ENCODE peak calls at places on chromosome 1, in six cellular contexts. One of them, this sample, is unnamed.

GRCh38 chr1:215263636-215264035 is 181.1 kb downstream of the KCNK2 start:
- DNase-seq in mesenchymal stem cell: no peak
- DNase-seq in IMR-90: no peak
- DNase-seq in H1: no peak
- DNase-seq in neuronal stem cell: no peak
- DNase-seq in trophoblast cell: no peak
- DNase-seq in this sample: no peak

GRCh38 chr1:215479567-215479966 is 87.5 kb upstream of the KCTD3 start:
- DNase-seq in mesenchymal stem cell: no peak
- DNase-seq in IMR-90: no peak
- DNase-seq in H1: no peak
- DNase-seq in neuronal stem cell: no peak
- DNase-seq in trophoblast cell: no peak
- DNase-seq in this sample: no peak

GRCh38 chr1:78340006-78340405 is 150.8 kb upstream of the PTGFR start:
- DNase-seq in mesenchymal stem cell: peak
- DNase-seq in IMR-90: peak
- DNase-seq in H1: no peak
- DNase-seq in neuronal stem cell: no peak
- DNase-seq in trophoblast cell: peak
- DNase-seq in this sample: no peak

GRCh38 chr1:200535605-200536004 is 84.9 kb downstream of the KIF14 start:
- DNase-seq in mesenchymal stem cell: no peak
- DNase-seq in IMR-90: no peak
- DNase-seq in H1: no peak
- DNase-seq in neuronal stem cell: no peak
- DNase-seq in trophoblast cell: peak
- DNase-seq in this sample: peak

GRCh38 chr1:177585492-177586220 is 384.2 kb downstream of the SEC16B start:
- DNase-seq in mesenchymal stem cell: no peak
- DNase-seq in IMR-90: no peak
- DNase-seq in H1: no peak
- DNase-seq in neuronal stem cell: no peak
- DNase-seq in trophoblast cell: peak
- DNase-seq in this sample: no peak

GRCh38 chr1:18927082-18927653 is 24.8 kb upstream of the ALDH4A1 start:
- DNase-seq in mesenchymal stem cell: no peak
- DNase-seq in IMR-90: no peak
- DNase-seq in H1: no peak
- DNase-seq in neuronal stem cell: no peak
- DNase-seq in trophoblast cell: no peak
- DNase-seq in this sample: no peak

GRCh38 chr1:19250629-19251304 is 557 bp downstream of the EMC1 start:
- DNase-seq in mesenchymal stem cell: peak
- DNase-seq in IMR-90: no peak
- DNase-seq in H1: no peak
- DNase-seq in neuronal stem cell: peak
- DNase-seq in trophoblast cell: no peak
- DNase-seq in this sample: peak

GRCh38 chr1:211928222-211928856 is 97.8 kb upstream of the LPGAT1 start:
- DNase-seq in mesenchymal stem cell: peak
- DNase-seq in IMR-90: no peak
- DNase-seq in H1: peak
- DNase-seq in neuronal stem cell: no peak
- DNase-seq in trophoblast cell: peak
- DNase-seq in this sample: no peak

GRCh38 chr1:196180847-196181593 is 427.2 kb downstream of the KCNT2 start:
- DNase-seq in mesenchymal stem cell: peak
- DNase-seq in IMR-90: peak
- DNase-seq in H1: peak
- DNase-seq in neuronal stem cell: no peak
- DNase-seq in trophoblast cell: no peak
- DNase-seq in this sample: peak

GRCh38 chr1:24363994-24364393 is 44.8 kb downstream of the GRHL3 start:
- DNase-seq in mesenchymal stem cell: no peak
- DNase-seq in IMR-90: no peak
- DNase-seq in H1: no peak
- DNase-seq in neuronal stem cell: no peak
- DNase-seq in trophoblast cell: no peak
- DNase-seq in this sample: no peak

GRCh38 chr1:92623187-92623778 is 136.6 kb upstream of the GFI1 start:
- DNase-seq in mesenchymal stem cell: peak
- DNase-seq in IMR-90: peak
- DNase-seq in H1: no peak
- DNase-seq in neuronal stem cell: no peak
- DNase-seq in trophoblast cell: peak
- DNase-seq in this sample: no peak

GRCh38 chr1:12244078-12244477 is 14.2 kb downstream of the VPS13D start:
- DNase-seq in mesenchymal stem cell: peak
- DNase-seq in IMR-90: no peak
- DNase-seq in H1: no peak
- DNase-seq in neuronal stem cell: no peak
- DNase-seq in trophoblast cell: no peak
- DNase-seq in this sample: peak

GRCh38 chr1:201250326-201251011 is 32.8 kb upstream of the PKP1 start:
- DNase-seq in mesenchymal stem cell: no peak
- DNase-seq in IMR-90: no peak
- DNase-seq in H1: no peak
- DNase-seq in neuronal stem cell: no peak
- DNase-seq in trophoblast cell: no peak
- DNase-seq in this sample: no peak

GRCh38 chr1:180239145-180240096 is 9.4 kb downstream of the LHX4 start:
- DNase-seq in mesenchymal stem cell: no peak
- DNase-seq in IMR-90: no peak
- DNase-seq in H1: no peak
- DNase-seq in neuronal stem cell: no peak
- DNase-seq in trophoblast cell: no peak
- DNase-seq in this sample: peak

DNA sequence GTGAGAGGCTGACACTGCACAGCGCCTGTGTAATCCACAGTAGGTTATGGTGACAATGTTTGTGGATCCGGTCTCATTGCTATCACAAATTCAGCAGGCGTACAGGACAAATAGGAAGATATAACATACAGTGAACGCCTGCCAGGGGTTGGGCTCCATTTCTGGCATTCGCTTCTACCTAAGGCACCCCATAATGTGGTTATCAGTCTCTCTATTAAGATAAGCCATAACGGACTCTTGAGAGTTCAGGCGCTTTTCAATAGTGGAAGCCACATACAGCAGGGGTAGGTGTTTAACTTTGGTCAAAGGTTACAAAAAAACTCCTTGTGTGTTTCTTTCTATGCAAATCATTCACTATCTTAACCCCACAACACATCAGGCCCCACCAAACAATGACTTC is 72.8 kb downstream of the SIPA1L2 start:
- DNase-seq in mesenchymal stem cell: no peak
- DNase-seq in IMR-90: no peak
- DNase-seq in H1: no peak
- DNase-seq in neuronal stem cell: no peak
- DNase-seq in trophoblast cell: no peak
- DNase-seq in this sample: peak
- H2BK120ac ChIP-seq in mesenchymal stem cell: no peak
- H2BK120ac ChIP-seq in IMR-90: no peak
- H2BK120ac ChIP-seq in H1: no peak
- H2BK120ac ChIP-seq in neuronal stem cell: no peak
- H2BK120ac ChIP-seq in trophoblast cell: no peak
- H2BK120ac ChIP-seq in this sample: peak

DNA sequence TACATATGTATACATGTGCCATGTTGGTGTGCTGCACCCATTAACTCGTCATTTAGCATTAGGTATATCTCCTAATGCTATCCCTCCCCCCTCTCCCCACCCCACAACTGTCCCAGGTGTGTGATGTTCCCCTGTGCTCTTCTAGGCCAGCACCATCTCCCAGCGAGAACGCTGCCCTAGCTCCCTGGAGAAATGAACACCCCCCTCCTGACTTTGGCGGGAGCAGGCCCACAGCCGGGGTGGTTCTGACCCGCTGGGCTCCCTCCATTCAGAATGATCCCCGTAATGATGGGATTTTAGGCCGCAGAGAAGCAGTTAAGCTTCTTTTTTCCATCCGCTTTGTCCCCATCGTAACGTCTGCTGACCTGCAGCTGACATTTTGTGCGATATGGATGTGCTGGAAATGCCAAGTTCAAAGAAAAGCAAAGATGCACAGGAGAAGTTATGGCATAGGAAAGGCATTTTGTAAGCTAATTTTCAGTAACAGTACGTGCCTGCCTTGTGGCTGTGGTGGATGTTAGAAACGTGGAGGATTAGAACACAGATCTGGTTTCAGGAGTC is 39.3 kb downstream of the ELK4 start:
- DNase-seq in mesenchymal stem cell: no peak
- DNase-seq in IMR-90: no peak
- DNase-seq in H1: no peak
- DNase-seq in neuronal stem cell: no peak
- DNase-seq in trophoblast cell: no peak
- DNase-seq in this sample: no peak
- H3K4me3 ChIP-seq in mesenchymal stem cell: no peak
- H3K4me3 ChIP-seq in IMR-90: no peak
- H3K4me3 ChIP-seq in H1: no peak
- H3K4me3 ChIP-seq in neuronal stem cell: no peak
- H3K4me3 ChIP-seq in trophoblast cell: no peak
- H3K4me3 ChIP-seq in this sample: no peak

DNA sequence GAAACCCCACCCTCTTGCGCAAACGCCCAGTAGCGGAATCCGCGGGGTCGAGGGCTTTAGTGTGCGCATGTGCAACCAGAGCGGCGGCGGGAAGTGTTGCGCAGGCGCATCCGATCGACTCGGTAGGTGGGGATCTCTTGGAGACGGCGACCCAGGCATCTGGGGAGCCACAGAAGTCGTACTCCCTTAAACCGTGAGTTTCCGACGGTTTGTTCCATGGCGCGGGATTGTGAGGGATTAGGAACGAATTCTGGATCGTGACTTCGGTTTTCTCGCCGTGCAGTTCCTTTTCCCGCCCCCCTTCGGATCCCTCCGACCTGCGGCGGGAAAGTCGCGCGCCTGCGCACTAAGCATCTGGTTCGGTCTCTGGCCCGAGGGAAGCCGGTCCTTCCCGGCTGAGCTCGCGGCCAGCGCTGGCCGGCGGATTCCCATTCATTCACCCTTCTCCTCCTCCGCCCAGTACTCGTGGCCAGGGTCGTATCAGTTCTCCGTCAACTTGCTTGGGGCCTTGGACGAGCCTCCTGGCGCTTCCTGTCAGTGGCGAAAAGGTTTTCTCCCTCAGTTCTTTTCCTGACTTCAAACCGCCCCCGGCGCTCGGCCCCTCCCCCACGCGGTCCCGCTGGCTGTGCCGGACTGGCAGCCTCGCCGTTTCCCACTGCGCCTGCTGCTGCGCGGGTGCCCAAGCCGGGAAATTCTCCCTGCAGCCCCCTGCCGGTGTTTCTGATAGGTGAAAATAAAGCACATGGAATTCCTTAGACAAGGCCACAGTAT is at the start of gene CDC7:
- DNase-seq in mesenchymal stem cell: peak
- DNase-seq in IMR-90: peak
- DNase-seq in H1: peak
- DNase-seq in neuronal stem cell: peak
- DNase-seq in trophoblast cell: peak
- DNase-seq in this sample: peak
- H2BK120ac ChIP-seq in mesenchymal stem cell: no peak
- H2BK120ac ChIP-seq in IMR-90: peak
- H2BK120ac ChIP-seq in H1: peak
- H2BK120ac ChIP-seq in neuronal stem cell: no peak
- H2BK120ac ChIP-seq in trophoblast cell: peak
- H2BK120ac ChIP-seq in this sample: no peak

GRCh38 chr1:3312894-3313578 is 141.4 kb upstream of the ARHGEF16 start:
- DNase-seq in mesenchymal stem cell: peak
- DNase-seq in IMR-90: peak
- DNase-seq in H1: peak
- DNase-seq in neuronal stem cell: peak
- DNase-seq in trophoblast cell: peak
- DNase-seq in this sample: peak
- H3K4me3 ChIP-seq in mesenchymal stem cell: no peak
- H3K4me3 ChIP-seq in IMR-90: no peak
- H3K4me3 ChIP-seq in H1: no peak
- H3K4me3 ChIP-seq in neuronal stem cell: no peak
- H3K4me3 ChIP-seq in trophoblast cell: no peak
- H3K4me3 ChIP-seq in this sample: no peak

GRCh38 chr1:109542657-109543056 is 3.0 kb downstream of the GPR61 start:
- DNase-seq in mesenchymal stem cell: no peak
- DNase-seq in IMR-90: no peak
- DNase-seq in H1: no peak
- DNase-seq in neuronal stem cell: no peak
- DNase-seq in trophoblast cell: no peak
- DNase-seq in this sample: no peak
- H2BK120ac ChIP-seq in mesenchymal stem cell: no peak
- H2BK120ac ChIP-seq in IMR-90: no peak
- H2BK120ac ChIP-seq in H1: no peak
- H2BK120ac ChIP-seq in neuronal stem cell: no peak
- H2BK120ac ChIP-seq in trophoblast cell: no peak
- H2BK120ac ChIP-seq in this sample: no peak

This sample was measured in mesendoderm.